ENCODE peak calls at places on chromosomes 16 and 17, in nine cellular contexts. H is transverse colon, P is MCF 10A, A is NB4, G is mesothelial cell of epicardium, J is brain microvascular endothelial cell, S is astrocyte of the spinal cord, R is heart right ventricle, Y is progenitor cell of endocrine pancreas. L is an unnamed sample.

GRCh38 chr17:5695480-5695879 is 111.2 kb upstream of the NLRP1 start:
- DNase-seq in J (no peak), R (no peak), S (no peak), H (no peak), A (no peak), Y (no peak), P (no peak), G (no peak), L (no peak)

GRCh38 chr16:69073181-69073669 is 32.2 kb upstream of the HAS3 start:
- DNase-seq in R (no peak), P (peak), S (peak), Y (no peak), G (no peak), A (no peak), H (no peak), J (peak), L (no peak)

GRCh38 chr17:1180958-1181768 is 1.4 kb upstream of the ABR start:
- DNase-seq in H (no peak), J (no peak), G (no peak), R (no peak), P (no peak), S (no peak), A (peak), Y (no peak), L (no peak)

GRCh38 chr17:12388206-12388605 is 277.5 kb upstream of the MYOCD start:
- DNase-seq in P (no peak), R (no peak), H (no peak), G (no peak), J (peak), Y (no peak), S (peak), A (no peak), L (no peak)

GRCh38 chr16:49168146-49168545 is 113.5 kb downstream of the CBLN1 start:
- DNase-seq in Y (no peak), G (no peak), J (no peak), A (no peak), H (no peak), R (no peak), S (no peak), P (no peak), L (no peak)

GRCh38 chr17:21676281-21677111 is 15.8 kb upstream of the KCNJ18 start:
- DNase-seq in J (no peak), Y (no peak), P (no peak), H (no peak), G (no peak), A (no peak), R (no peak), S (no peak), L (no peak)

GRCh38 chr16:4847774-4848587 is 700 bp downstream of the UBN1 start:
- DNase-seq in S (peak), R (peak), J (peak), H (peak), G (peak), A (peak), P (peak), Y (peak), L (no peak)

GRCh38 chr17:31608659-31609254 is 217.3 kb downstream of the RAB11FIP4 start:
- DNase-seq in A (no peak), H (no peak), P (no peak), G (no peak), J (no peak), S (no peak), Y (no peak), R (no peak), L (no peak)

GRCh38 chr17:46157443-46158107 is 35.7 kb downstream of the KANSL1 start:
- DNase-seq in S (peak), A (no peak), P (no peak), G (no peak), R (no peak), J (peak), Y (no peak), H (no peak), L (no peak)

GRCh38 chr17:16933317-16934132 is 38.4 kb downstream of the TNFRSF13B start:
- DNase-seq in R (no peak), P (no peak), H (no peak), G (no peak), A (no peak), S (no peak), J (no peak), Y (no peak), L (peak)

GRCh38 chr17:15973834-15974233 is 25.7 kb downstream of the ZSWIM7 start:
- DNase-seq in A (no peak), H (no peak), S (no peak), P (no peak), R (no peak), G (no peak), Y (no peak), J (no peak), L (no peak)

GRCh38 chr17:78844301-78845005 is 3.8 kb upstream of the USP36 start:
- DNase-seq in R (no peak), A (no peak), Y (no peak), J (peak), P (no peak), H (no peak), G (no peak), S (no peak), L (no peak)

GRCh38 chr17:28746611-28747045 is 2.8 kb downstream of the TRAF4 start:
- DNase-seq in S (no peak), G (no peak), R (no peak), P (peak), J (no peak), H (peak), A (no peak), Y (no peak), L (no peak)

GRCh38 chr17:27991594-27991993 is 50.9 kb upstream of the NLK start:
- DNase-seq in R (no peak), Y (no peak), P (no peak), A (no peak), H (no peak), J (no peak), S (no peak), G (no peak), L (no peak)

GRCh38 chr16:10866196-10866976 is 10.6 kb upstream of the CIITA start:
- DNase-seq in J (no peak), R (no peak), S (peak), H (no peak), G (no peak), Y (no peak), P (no peak), A (no peak), L (no peak)

GRCh38 chr16:1028056-1028455 is 44.5 kb upstream of the SSTR5 start:
- DNase-seq in Y (no peak), H (no peak), R (no peak), G (no peak), S (no peak), A (no peak), P (no peak), J (no peak), L (no peak)

GRCh38 chr17:79435962-79436361 is 174.9 kb downstream of the RBFOX3 start:
- DNase-seq in S (no peak), H (no peak), Y (no peak), G (no peak), J (no peak), R (no peak), A (no peak), P (no peak), L (no peak)

GRCh38 chr17:27649929-27650328 is 18.9 kb downstream of the LGALS9 start:
- DNase-seq in G (no peak), P (no peak), A (no peak), J (no peak), Y (no peak), H (no peak), R (no peak), S (no peak), L (no peak)

GRCh38 chr17:66541461-66542182 is 239.2 kb downstream of the PRKCA start:
- DNase-seq in G (no peak), P (no peak), H (no peak), J (peak), S (peak), A (peak), Y (no peak), R (peak), L (no peak)

GRCh38 chr16:86697715-86698114 is 119.4 kb downstream of the FOXL1 start:
- DNase-seq in R (no peak), H (no peak), G (no peak), J (peak), A (no peak), Y (no peak), S (peak), P (peak), L (no peak)

GRCh38 chr16:84933774-84934571 is 77.4 kb downstream of the ZDHHC7 start:
- DNase-seq in H (no peak), R (peak), A (no peak), Y (no peak), J (no peak), S (no peak), G (no peak), P (no peak), L (no peak)

GRCh38 chr17:1038459-1039118 is 41.7 kb downstream of the TIMM22 start:
- DNase-seq in H (no peak), S (no peak), P (no peak), R (no peak), Y (no peak), A (no peak), J (no peak), G (no peak), L (no peak)

GRCh38 chr16:87483481-87483880 is 9.3 kb downstream of the ZCCHC14 start:
- DNase-seq in S (no peak), G (no peak), Y (no peak), J (no peak), R (no peak), A (no peak), P (no peak), H (no peak), L (peak)

GRCh38 chr17:28745777-28746473 is 2.1 kb downstream of the TRAF4 start:
- DNase-seq in Y (no peak), R (no peak), S (no peak), P (peak), H (peak), G (peak), A (no peak), J (no peak), L (peak)

GRCh38 chr16:16172991-16173390 is 50.3 kb downstream of the ABCC6 start:
- DNase-seq in R (no peak), P (no peak), H (no peak), G (no peak), J (no peak), Y (no peak), A (no peak), S (no peak), L (no peak)

GRCh38 chr17:37361543-37361942 is 14.2 kb upstream of the C17orf78 start:
- DNase-seq in A (peak), Y (no peak), R (no peak), J (no peak), P (peak), H (no peak), G (no peak), S (no peak), L (no peak)

GRCh38 chr17:14637260-14637659 is 336.4 kb downstream of the HS3ST3B1 start:
- DNase-seq in G (no peak), H (no peak), P (no peak), A (no peak), S (no peak), J (no peak), R (no peak), Y (no peak), L (no peak)

GRCh38 chr17:80855968-80856862 is 135.4 kb upstream of the CHMP6 start:
- DNase-seq in G (no peak), A (peak), J (peak), P (peak), R (peak), S (peak), H (peak), Y (no peak), L (peak)

GRCh38 chr17:3912827-3913226 is 3.4 kb downstream of the P2RX1 start:
- DNase-seq in Y (no peak), H (no peak), J (no peak), S (no peak), P (no peak), A (no peak), R (no peak), G (no peak), L (no peak)

GRCh38 chr16:15829460-15829859 is 27.4 kb downstream of the MYH11 start:
- DNase-seq in S (no peak), H (peak), Y (no peak), J (no peak), R (peak), G (no peak), P (no peak), A (peak), L (no peak)

GRCh38 chr16:48542020-48542473 is 67.9 kb downstream of the N4BP1 start:
- DNase-seq in Y (no peak), S (peak), G (peak), J (peak), R (peak), P (peak), A (peak), H (peak), L (no peak)

GRCh38 chr16:794091-794842 is 5.8 kb downstream of the CHTF18 start:
- DNase-seq in R (no peak), A (no peak), G (no peak), J (no peak), S (no peak), Y (no peak), H (no peak), P (no peak), L (no peak)

GRCh38 chr16:70529051-70529777 is 5.6 kb downstream of the SF3B3 start:
- DNase-seq in A (peak), P (peak), Y (no peak), H (no peak), R (no peak), J (peak), G (no peak), S (peak), L (no peak)

GRCh38 chr16:67230809-67231660 is 4.1 kb downstream of the TMEM208 start:
- DNase-seq in G (no peak), H (no peak), P (no peak), A (no peak), Y (no peak), S (no peak), R (no peak), J (no peak), L (no peak)

GRCh38 chr17:75774988-75775668 is 9.5 kb upstream of the UNK start:
- DNase-seq in S (peak), R (no peak), Y (no peak), G (no peak), J (no peak), H (peak), P (no peak), A (no peak), L (no peak)

GRCh38 chr17:75771334-75772281 is 6.6 kb upstream of the GALK1 start:
- DNase-seq in S (no peak), G (no peak), Y (no peak), R (no peak), J (no peak), P (no peak), A (no peak), H (peak), L (no peak)

GRCh38 chr17:75773121-75773807 is 8.3 kb upstream of the GALK1 start:
- DNase-seq in H (peak), G (no peak), A (no peak), S (no peak), R (no peak), Y (no peak), J (no peak), P (no peak), L (no peak)

GRCh38 chr17:75774471-75774987 is 9.5 kb upstream of the GALK1 start:
- DNase-seq in Y (no peak), S (no peak), H (peak), A (no peak), J (no peak), P (no peak), R (no peak), G (no peak), L (no peak)

GRCh38 chr17:75773808-75774470 is 8.9 kb upstream of the GALK1 start:
- DNase-seq in J (no peak), H (peak), Y (no peak), P (no peak), R (no peak), A (no peak), S (no peak), G (no peak), L (no peak)
- TF ChIP-seq CTCF in J (peak), H (no peak), Y (peak), P (peak), R (no peak), A (no peak), S (no peak), G (no peak), L (no peak)

GRCh38 chr17:72333570-72333969 is 212.8 kb downstream of the SOX9 start:
- DNase-seq in A (no peak), J (no peak), R (no peak), Y (no peak), H (no peak), S (no peak), P (no peak), G (no peak), L (no peak)

GRCh38 chr17:72336804-72337070 is 215.9 kb downstream of the SOX9 start:
- DNase-seq in R (no peak), Y (no peak), P (no peak), A (no peak), G (no peak), H (no peak), J (no peak), S (no peak), L (no peak)

GRCh38 chr17:72332367-72332766 is 211.5 kb downstream of the SOX9 start:
- DNase-seq in H (no peak), J (peak), G (no peak), R (no peak), Y (no peak), A (no peak), P (peak), S (no peak), L (no peak)

GRCh38 chr17:72336026-72336803 is 215.4 kb downstream of the SOX9 start:
- DNase-seq in S (peak), R (no peak), H (no peak), J (no peak), A (no peak), P (no peak), G (no peak), Y (no peak), L (no peak)

DNA sequence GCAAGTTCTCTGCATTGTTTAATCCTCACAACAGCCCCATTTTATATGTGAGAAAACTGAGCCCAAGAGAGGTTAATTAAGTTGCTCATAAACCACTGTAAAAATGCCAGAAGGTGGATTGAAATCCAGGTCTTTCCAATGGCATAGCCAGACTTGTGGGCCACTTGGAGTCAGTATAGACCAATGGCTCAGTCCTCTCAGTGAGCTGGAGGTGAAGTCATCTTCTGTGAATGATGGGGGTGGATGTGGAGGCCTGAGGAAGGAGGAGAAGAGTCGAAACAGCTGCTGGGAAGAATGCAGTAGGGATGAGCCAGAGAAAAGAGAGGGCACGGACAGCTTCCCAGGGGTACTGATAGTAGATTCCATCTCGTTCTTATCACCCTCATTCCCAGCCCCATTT is 213.4 kb downstream of the SOX9 start:
- DNase-seq in Y (no peak), G (no peak), J (peak), H (no peak), P (no peak), R (no peak), S (no peak), A (no peak), L (no peak)
- TF ChIP-seq CTCF in Y (no peak), G (no peak), J (peak), H (no peak), P (no peak), R (no peak), S (peak), A (no peak), L (peak)

GRCh38 chr17:64145751-64146417 is 15.9 kb upstream of the ERN1 start:
- DNase-seq in P (peak), H (peak), Y (peak), J (peak), R (peak), G (peak), S (peak), A (peak), L (peak)
- TF ChIP-seq CTCF in P (no peak), H (no peak), Y (no peak), J (no peak), R (no peak), G (no peak), S (no peak), A (no peak), L (peak)

GRCh38 chr16:30956601-30957455 is 726 bp upstream of the SETD1A start:
- DNase-seq in R (peak), H (peak), G (peak), J (peak), P (peak), Y (peak), S (peak), A (peak), L (no peak)
- TF ChIP-seq CTCF in R (no peak), H (no peak), G (no peak), J (peak), P (peak), Y (peak), S (peak), A (peak), L (peak)

GRCh38 chr16:74304164-74304834 is 7.7 kb downstream of the PSMD7 start:
- DNase-seq in Y (no peak), P (no peak), S (no peak), G (no peak), A (peak), R (no peak), H (no peak), J (no peak), L (no peak)
- TF ChIP-seq CTCF in Y (peak), P (peak), S (peak), G (peak), A (peak), R (no peak), H (peak), J (peak), L (peak)

GRCh38 chr16:23432176-23433128 is 20.5 kb downstream of the COG7 start:
- DNase-seq in R (no peak), P (peak), J (no peak), S (no peak), Y (no peak), H (no peak), G (no peak), A (no peak), L (no peak)
- TF ChIP-seq CTCF in R (peak), P (no peak), J (peak), S (no peak), Y (no peak), H (no peak), G (no peak), A (no peak), L (no peak)

GRCh38 chr16:65661451-65661850 is 539.6 kb upstream of the CDH11 start:
- DNase-seq in P (no peak), R (no peak), H (no peak), S (no peak), J (no peak), G (no peak), Y (no peak), A (no peak), L (no peak)

GRCh38 chr16:65666132-65666869 is 544.4 kb upstream of the CDH11 start:
- DNase-seq in A (no peak), H (no peak), P (peak), R (no peak), Y (no peak), S (peak), J (no peak), G (no peak), L (no peak)

GRCh38 chr16:65662236-65662635 is 540.4 kb upstream of the CDH11 start:
- DNase-seq in R (no peak), A (no peak), P (no peak), G (no peak), Y (no peak), J (no peak), H (no peak), S (no peak), L (no peak)

GRCh38 chr16:65663774-65664173 is 541.9 kb upstream of the CDH11 start:
- DNase-seq in A (no peak), S (no peak), J (no peak), G (no peak), R (no peak), H (no peak), Y (no peak), P (peak), L (no peak)

DNA sequence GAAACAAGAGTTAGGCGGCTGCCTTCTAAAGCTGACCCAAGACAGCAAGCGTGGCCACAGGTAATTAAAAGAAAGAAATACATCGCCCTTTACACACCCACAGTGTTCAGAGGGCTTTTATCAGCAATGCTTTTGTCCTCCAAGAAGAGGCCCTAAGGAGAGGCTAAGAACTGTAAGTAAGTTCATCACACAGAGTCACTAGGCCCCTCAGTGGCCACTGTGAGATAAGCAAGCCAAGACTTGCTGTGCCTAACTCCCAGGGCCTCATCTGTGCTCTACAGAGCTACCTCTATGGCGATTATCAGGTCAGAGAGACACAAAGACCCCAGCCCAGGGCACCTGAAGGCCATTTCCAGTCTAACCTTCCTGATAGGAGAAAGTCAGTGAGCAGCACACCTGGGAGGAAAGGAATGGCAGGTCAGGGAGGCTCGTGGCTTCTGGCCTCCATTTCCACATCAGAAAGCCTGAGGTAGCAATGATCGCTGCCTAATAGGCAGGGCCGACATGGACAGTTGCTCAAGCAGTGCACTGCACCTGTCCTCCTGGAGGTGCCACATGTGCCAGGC is 545.2 kb upstream of the CDH11 start:
- DNase-seq in S (peak), R (no peak), P (peak), J (peak), Y (no peak), H (no peak), G (no peak), A (peak), L (no peak)
- TF ChIP-seq CTCF in S (peak), R (no peak), P (no peak), J (peak), Y (no peak), H (no peak), G (no peak), A (peak), L (peak)

DNA sequence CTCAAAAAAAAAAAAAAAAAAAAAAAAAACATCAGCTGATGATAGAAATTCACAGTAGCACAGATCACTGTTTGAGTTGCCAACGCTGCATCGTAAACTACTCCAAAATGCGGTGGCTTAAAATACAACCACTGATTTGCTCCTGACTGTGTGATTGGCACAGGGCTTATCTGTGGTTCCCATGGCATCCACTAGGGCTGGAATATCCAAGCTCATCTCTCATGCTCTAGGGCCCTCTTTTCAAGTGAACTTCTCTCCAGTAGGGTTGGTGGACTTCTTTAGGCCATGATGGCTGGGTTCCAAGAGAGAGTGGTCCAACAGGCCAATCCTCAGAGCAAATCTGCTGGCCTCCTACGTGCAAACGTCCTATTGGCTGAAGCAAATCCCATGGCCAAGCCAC is 15.9 kb upstream of the GPRC5B start:
- DNase-seq in H (no peak), S (no peak), R (no peak), P (no peak), G (no peak), A (no peak), J (no peak), Y (no peak), L (no peak)
- TF ChIP-seq CTCF in H (no peak), S (peak), R (no peak), P (no peak), G (no peak), A (no peak), J (peak), Y (no peak), L (no peak)

L was measured in chondrocyte.